ENCODE peak calls at places on chromosomes 12 and 14, in four cellular contexts. S, Y, I and K are unnamed samples. For H4K20me1, the result is how much of the 10 kb centered on the place peaks cover.

GRCh38 chr12:125579916-125580315 is 514.7 kb downstream of the AACS start:
- DNase-seq in S (no peak), Y (no peak), I (no peak), K (no peak)

GRCh38 chr14:51860164-51860835 is at the start of gene GNG2:
- DNase-seq in S (peak), I (peak), Y (peak), K (no peak)

GRCh38 chr12:99505805-99506204 is 141.7 kb upstream of the GARIN6 start:
- DNase-seq in S (peak), Y (no peak), I (no peak), K (no peak)

GRCh38 chr12:31204995-31205582 is 120.9 kb downstream of the SINHCAF start:
- DNase-seq in I (no peak), Y (no peak), S (peak), K (peak)

GRCh38 chr14:76101384-76101783 is 50.3 kb upstream of the GPATCH2L start:
- DNase-seq in S (peak), Y (no peak), I (no peak), K (no peak)

GRCh38 chr12:104042580-104042979 is 7.4 kb downstream of the GLT8D2 start:
- DNase-seq in I (no peak), S (no peak), Y (no peak), K (no peak)

GRCh38 chr12:129911437-129912049 is 7.7 kb upstream of the TMEM132D start:
- DNase-seq in Y (peak), I (peak), S (peak), K (no peak)

GRCh38 chr14:38948171-38948570 is 154.9 kb downstream of the SEC23A start:
- DNase-seq in Y (no peak), S (peak), I (no peak), K (peak)

GRCh38 chr14:53539489-53540126 is 386.5 kb upstream of the DDHD1 start:
- DNase-seq in S (peak), I (peak), Y (peak), K (peak)

GRCh38 chr12:119288559-119288958 is 46.0 kb upstream of the CCDC60 start:
- DNase-seq in I (peak), Y (peak), S (no peak), K (no peak)

GRCh38 chr12:24133385-24133784 is 183.9 kb upstream of the SOX5 start:
- DNase-seq in Y (no peak), I (peak), S (no peak), K (no peak)

GRCh38 chr12:21613931-21614330 is 9.3 kb upstream of the GYS2 start:
- DNase-seq in S (no peak), Y (peak), I (no peak), K (no peak)

GRCh38 chr14:68649461-68650189 is 143.2 kb downstream of the ZFP36L1 start:
- DNase-seq in S (peak), I (no peak), Y (no peak), K (no peak)

GRCh38 chr14:101189962-101190560 is 286.5 kb upstream of the RTL1 start:
- DNase-seq in I (no peak), Y (no peak), S (no peak), K (no peak)

GRCh38 chr14:86296173-86296572 is 766.2 kb downstream of the FLRT2 start:
- DNase-seq in Y (no peak), I (no peak), S (peak), K (no peak)

GRCh38 chr12:87670448-87670847 is 358.8 kb downstream of the C12orf50 start:
- DNase-seq in Y (no peak), S (no peak), I (no peak), K (no peak)

GRCh38 chr12:114483996-114484395 is 78.1 kb upstream of the TBX5 start:
- DNase-seq in Y (no peak), I (no peak), S (no peak), K (no peak)

GRCh38 chr14:20112321-20112720 is 1.8 kb downstream of the OR4K17 start:
- DNase-seq in S (no peak), Y (no peak), I (no peak), K (no peak)

GRCh38 chr12:5507944-5508343 is 76.0 kb downstream of the NTF3 start:
- DNase-seq in S (no peak), I (no peak), Y (no peak), K (no peak)

GRCh38 chr12:42904683-42905418 is 315.3 kb upstream of the PRICKLE1 start:
- DNase-seq in S (no peak), Y (no peak), I (no peak), K (no peak)

GRCh38 chr12:66596189-66596588 is 82.7 kb downstream of the GRIP1 start:
- DNase-seq in I (no peak), S (peak), Y (no peak), K (no peak)

GRCh38 chr12:93727195-93727811 is 50.1 kb downstream of the CRADD start:
- DNase-seq in I (no peak), S (no peak), Y (no peak), K (no peak)

GRCh38 chr12:124097681-124098080 is 124.7 kb downstream of the ZNF664 start:
- DNase-seq in I (no peak), Y (no peak), S (peak), K (no peak)

GRCh38 chr12:3293013-3293412 is 198.0 kb upstream of the PRMT8 start:
- DNase-seq in S (no peak), I (no peak), Y (no peak), K (no peak)

GRCh38 chr12:6450869-6451347 is 934 bp upstream of the TAPBPL start:
- DNase-seq in Y (no peak), S (no peak), I (no peak), K (no peak)

GRCh38 chr12:123532021-123532420 is 1.5 kb downstream of the RILPL1 start:
- DNase-seq in S (peak), Y (no peak), I (no peak), K (no peak)

GRCh38 chr12:106747973-106748436 is 26.5 kb upstream of the RIC8B start:
- DNase-seq in Y (no peak), I (no peak), S (no peak), K (no peak)

GRCh38 chr14:35806006-35806907 is 2.8 kb downstream of the RALGAPA1 start:
- DNase-seq in Y (no peak), S (no peak), I (no peak), K (no peak)

GRCh38 chr14:75439989-75440388 is 12.2 kb downstream of the JDP2 start:
- DNase-seq in I (no peak), S (no peak), Y (no peak), K (no peak)

GRCh38 chr12:107512391-107512790 is 173.2 kb upstream of the PWP1 start:
- DNase-seq in Y (no peak), S (peak), I (no peak), K (no peak)

GRCh38 chr12:54371328-54372112 is 7.2 kb upstream of the GPR84 start:
- DNase-seq in S (no peak), Y (peak), I (no peak), K (no peak)

GRCh38 chr12:94676011-94676709 is 25.8 kb upstream of the TMCC3 start:
- DNase-seq in Y (no peak), I (no peak), S (no peak), K (no peak)

GRCh38 chr14:84482256-84483071 is 1047.5 kb upstream of the FLRT2 start:
- DNase-seq in Y (no peak), I (peak), S (peak), K (peak)

GRCh38 chr14:33938131-33938949 is 12.5 kb downstream of the EGLN3 start:
- DNase-seq in S (peak), Y (peak), I (peak), K (no peak)

GRCh38 chr12:94941440-94941862 is 62.0 kb downstream of the NDUFA12 start:
- DNase-seq in I (peak), S (peak), Y (peak), K (peak)

GRCh38 chr12:58703911-58704310 is 216.4 kb downstream of the LRIG3 start:
- DNase-seq in S (no peak), I (no peak), Y (no peak), K (no peak)

DNA sequence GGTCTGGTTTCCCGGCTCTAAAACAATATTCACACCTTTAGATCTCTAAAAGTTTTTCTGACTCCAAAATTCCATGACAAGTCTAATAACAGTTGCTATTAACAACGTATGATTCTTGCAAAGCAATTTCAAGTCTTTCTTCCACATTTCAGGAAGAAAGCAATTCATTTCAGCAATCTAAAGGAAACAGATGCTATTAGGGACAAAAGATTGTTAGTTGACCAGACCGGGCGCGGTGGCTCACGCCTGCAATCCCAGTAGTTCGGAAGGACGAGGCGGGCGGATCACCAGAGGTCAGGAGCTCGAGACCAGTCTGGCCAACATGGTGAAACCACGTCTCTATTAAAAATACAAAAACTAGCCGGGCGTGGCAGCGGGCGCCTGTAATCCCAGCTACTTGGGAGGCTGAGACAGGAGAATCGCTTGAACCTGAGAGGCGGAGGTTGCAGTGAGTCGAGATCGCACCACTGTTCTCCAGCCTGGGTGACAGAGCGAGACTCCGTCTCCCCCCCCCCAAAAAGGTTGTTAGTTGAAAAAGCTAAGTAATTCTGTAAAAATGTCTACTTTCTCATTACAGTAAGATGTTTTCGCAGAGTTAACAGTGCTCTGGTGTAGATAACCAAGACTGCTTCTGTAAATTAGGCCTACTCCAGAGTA is 1.3 kb downstream of the BTBD7 start:
- DNase-seq in Y (no peak), S (no peak), I (peak), K (no peak)
- H4K20me1 ChIP-seq in Y (under half), S (under half), I (under half), K (under half)

GRCh38 chr12:11687538-11687937 is 38.1 kb downstream of the ETV6 start:
- DNase-seq in Y (no peak), S (no peak), I (no peak), K (no peak)
- H4K20me1 ChIP-seq in Y (under half), S (under half), I (under half), K (under half)

GRCh38 chr14:56136571-56137498 is 18.6 kb downstream of the PELI2 start:
- DNase-seq in I (no peak), S (no peak), Y (no peak), K (no peak)

GRCh38 chr14:56137842-56138241 is 19.6 kb downstream of the PELI2 start:
- DNase-seq in S (no peak), I (peak), Y (no peak), K (no peak)

GRCh38 chr14:56135668-56136067 is 17.5 kb downstream of the PELI2 start:
- DNase-seq in I (no peak), Y (no peak), S (no peak), K (no peak)

GRCh38 chr14:56135001-56135400 is 16.8 kb downstream of the PELI2 start:
- DNase-seq in Y (no peak), I (no peak), S (no peak), K (no peak)

DNA sequence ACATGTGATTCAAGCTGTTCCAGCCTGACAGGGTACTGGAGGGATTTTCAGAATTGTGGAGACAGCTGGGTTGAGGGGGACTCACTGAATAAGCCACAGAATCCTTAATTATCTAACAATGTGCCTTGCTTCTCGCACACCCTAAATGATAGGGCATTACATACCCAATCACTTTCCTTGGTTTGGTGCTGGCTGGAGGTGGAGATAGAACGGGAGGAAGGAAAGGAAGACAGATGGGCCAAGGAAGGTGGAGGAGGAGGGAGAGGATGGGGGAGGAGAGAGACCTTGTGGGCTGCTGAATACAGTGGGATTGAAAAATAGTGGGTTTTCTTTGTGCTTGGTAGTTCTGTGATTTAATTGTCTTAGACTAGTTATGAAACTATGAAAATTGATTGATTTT is 20.8 kb downstream of the PELI2 start:
- DNase-seq in I (peak), Y (no peak), S (no peak), K (no peak)
- H4K20me1 ChIP-seq in I (half or more), Y (under half), S (under half), K (under half)

GRCh38 chr14:103699261-103699661 is 16.0 kb downstream of the XRCC3 start:
- DNase-seq in S (no peak), I (no peak), Y (no peak), K (no peak)
- H4K20me1 ChIP-seq in S (under half), I (under half), Y (under half), K (under half)

GRCh38 chr12:56257491-56258067 is 605 bp downstream of the ANKRD52 start:
- DNase-seq in Y (peak), S (peak), I (peak), K (no peak)

GRCh38 chr12:56256326-56256960 is 1.7 kb downstream of the ANKRD52 start:
- DNase-seq in Y (no peak), S (peak), I (peak), K (no peak)

GRCh38 chr12:56258068-56258819 is at the start of gene ANKRD52:
- DNase-seq in Y (peak), I (peak), S (peak), K (no peak)

GRCh38 chr12:56257071-56257470 is 1.1 kb downstream of the ANKRD52 start:
- DNase-seq in Y (no peak), I (no peak), S (no peak), K (no peak)

GRCh38 chr12:56255671-56256070 is 2.5 kb downstream of the ANKRD52 start:
- DNase-seq in S (no peak), Y (no peak), I (no peak), K (no peak)
- H4K20me1 ChIP-seq in S (under half), Y (under half), I (under half), K (under half)